ENCODE peak calls at places on chromosome 11, in six cellular contexts. Q is Panc1; S is T follicular helper cell; M is ovary; V is naive thymus-derived CD4-positive, alpha-beta T cell; I is stimulated activated CD8-positive, alpha-beta memory T cell treated with anti-CD3 and anti-CD28 coated beads, Interleukin-7, amount 100 ng/mL, for 1 hour. B is an unnamed sample.

GRCh38 chr11:34278175-34278574 is 79.6 kb downstream of the ABTB2 start:
- DNase-seq in Q (no peak), S (no peak), M (no peak), V (no peak), I (no peak), B (no peak)

GRCh38 chr11:106950067-106950491 is 68.2 kb downstream of the GUCY1A2 start:
- DNase-seq in Q (no peak), S (no peak), M (no peak), V (no peak), I (no peak), B (no peak)

GRCh38 chr11:66915866-66916265 is 42.3 kb downstream of the PC start:
- DNase-seq in Q (no peak), S (no peak), M (no peak), V (no peak), I (no peak), B (no peak)

GRCh38 chr11:74000770-74001169 is 8.1 kb downstream of the UCP3 start:
- DNase-seq in Q (no peak), S (no peak), M (no peak), V (no peak), I (no peak), B (no peak)

GRCh38 chr11:35714882-35715612 is 52.5 kb downstream of the TRIM44 start:
- DNase-seq in Q (no peak), S (no peak), M (no peak), V (no peak), I (no peak), B (no peak)

GRCh38 chr11:130160460-130161090 is 993 bp downstream of the ST14 start:
- DNase-seq in Q (no peak), S (no peak), M (no peak), V (no peak), I (no peak), B (no peak)

GRCh38 chr11:44575962-44576361 is 10.5 kb downstream of the CD82 start:
- DNase-seq in Q (no peak), S (no peak), M (no peak), V (no peak), I (no peak), B (no peak)

GRCh38 chr11:7927635-7928034 is 3.4 kb downstream of the OR10A6 start:
- DNase-seq in Q (no peak), S (no peak), M (no peak), V (no peak), I (no peak), B (no peak)

GRCh38 chr11:38006466-38006865 is 1408.4 kb upstream of the RAG2 start:
- DNase-seq in Q (no peak), S (no peak), M (no peak), V (no peak), I (no peak), B (no peak)

GRCh38 chr11:130159139-130159538 is 443 bp upstream of the ST14 start:
- DNase-seq in Q (no peak), S (no peak), M (no peak), V (no peak), I (no peak), B (no peak)